ENCODE peak calls at places on chromosomes 4 and X, in eight cellular contexts. Q is iris pigment epithelial cell; T is NCI-H1092 treated with DMSO at 0.1 percent for 48 hours; U is activated T-helper 1 cell treated with anti-CD3 and anti-CD28 coated beads, Interleukin-12 subunit alpha, Interleukin-12 subunit beta, Interleukin-2, Interleukin-4 antibody, amounts not matched to agents 30 ng/mL and 10 ng/mL and 1 ng/mL, durations not matched to agents 14 hours and 24 hours and 36 hours; I is caudate nucleus; E is AG10803; G is stimulated activated CD8-positive, alpha-beta memory T cell treated with anti-CD3 and anti-CD28 coated beads, Interleukin-7, amount 100 ng/mL, for 1 hour; F is ureter. R is an unnamed sample.
A peak's percentile ranks its signal among the peaks of the same experiment; 100 is the strongest.

GRCh38 chrX:99480728-99481127 is 929.3 kb downstream of the PCDH19 start:
- DNase-seq in U (no peak), F (no peak), E (no peak), T (no peak), I (no peak), G (no peak), Q (no peak), R (no peak)

GRCh38 chr4:96035727-96036126 is 195.8 kb downstream of the PDHA2 start:
- DNase-seq in Q (peak; percentile 2), I (no peak), G (no peak), E (no peak), U (no peak), T (peak; percentile 2), F (no peak), R (peak; percentile 33)

GRCh38 chrX:153400146-153401132 is 711 bp downstream of the PNMA6E start:
- DNase-seq in E (no peak), G (peak; percentile 10), T (peak; percentile 21), F (no peak), Q (peak; percentile 11), I (no peak), U (peak; percentile 29), R (peak; percentile 49)

GRCh38 chr4:508675-509373 is 9.8 kb downstream of the PIGG start:
- DNase-seq in Q (peak; percentile 8), E (peak; percentile 16), G (no peak), F (no peak), I (no peak), T (no peak), U (no peak), R (no peak)

GRCh38 chrX:17525762-17526555 is 151.0 kb downstream of the NHS start:
- DNase-seq in I (no peak), F (no peak), Q (no peak), G (no peak), E (peak; percentile 91), T (no peak), U (no peak), R (no peak)

GRCh38 chrX:11667286-11667685 is 1.6 kb upstream of the ARHGAP6 start:
- DNase-seq in T (no peak), Q (no peak), E (no peak), F (no peak), G (no peak), I (no peak), U (no peak), R (no peak)

GRCh38 chr4:82630079-82630478 is 68.3 kb upstream of the TMEM150C start:
- DNase-seq in U (no peak), G (no peak), T (no peak), E (no peak), I (no peak), F (no peak), Q (no peak), R (no peak)

GRCh38 chr4:48227662-48228061 is 42.0 kb downstream of the TEC start:
- DNase-seq in E (no peak), U (no peak), F (no peak), Q (no peak), G (no peak), I (no peak), T (no peak), R (no peak)

GRCh38 chr4:4413373-4413725 is 26.4 kb downstream of the NSG1 start:
- DNase-seq in G (no peak), T (no peak), E (no peak), U (no peak), I (no peak), F (no peak), Q (no peak), R (no peak)

GRCh38 chrX:53263597-53264094 is 17.7 kb downstream of the IQSEC2 start:
- DNase-seq in T (no peak), I (no peak), Q (peak; percentile 70), F (no peak), E (peak; percentile 63), U (no peak), G (no peak), R (peak; percentile 92)

GRCh38 chrX:10395179-10395578 is 225.2 kb downstream of the MID1 start:
- DNase-seq in F (no peak), T (no peak), Q (no peak), U (no peak), E (peak; percentile 46), G (no peak), I (no peak), R (no peak)

GRCh38 chr4:14184265-14184664 is 556.7 kb upstream of the BOD1L1 start:
- DNase-seq in Q (no peak), G (no peak), T (peak; percentile 20), U (no peak), F (no peak), E (peak; percentile 81), I (no peak), R (no peak)